ENCODE peak calls at places on chromosomes 1 and 21, in seven cellular contexts. Z is colonic mucosa, L is cardiac muscle cell, R is AG09309, T is fibroblast of pulmonary artery, G is right atrium auricular region, I is skeletal muscle cell. Q is an unnamed sample.

GRCh38 chr1:47449702-47450552 is 12.1 kb downstream of the FOXD2 start:
- DNase-seq in R (no peak), I (no peak), G (no peak), T (no peak), L (peak; percentile 43), Z (peak; percentile 57), Q (no peak)

GRCh38 chr1:9905010-9905409 is 5.1 kb downstream of the CTNNBIP1 start:
- DNase-seq in Z (no peak), I (no peak), L (no peak), T (no peak), G (no peak), R (no peak), Q (no peak)

GRCh38 chr1:194568610-194569009 is 1382.2 kb upstream of the B3GALT2 start:
- DNase-seq in Z (no peak), L (no peak), T (no peak), G (no peak), R (no peak), I (no peak), Q (no peak)

GRCh38 chr1:208044568-208045241 is 133.8 kb upstream of the CD34 start:
- DNase-seq in R (no peak), I (no peak), L (no peak), Z (no peak), T (no peak), G (no peak), Q (no peak)

GRCh38 chr1:11529763-11530730 is 51.1 kb downstream of the DISP3 start:
- DNase-seq in I (no peak), G (no peak), L (no peak), Z (no peak), R (no peak), T (no peak), Q (no peak)

GRCh38 chr1:36653850-36654249 is 171.1 kb upstream of the CSF3R start:
- DNase-seq in L (peak; percentile 82), Z (no peak), R (no peak), I (no peak), G (no peak), T (peak; percentile 77), Q (no peak)

GRCh38 chr1:65284229-65284628 is 25.1 kb upstream of the DNAJC6 start:
- DNase-seq in G (no peak), T (no peak), I (no peak), L (no peak), Z (no peak), R (no peak), Q (no peak)

GRCh38 chr1:115807723-115808122 is 33.2 kb downstream of the NHLH2 start:
- DNase-seq in I (peak; percentile 36), R (peak; percentile 46), L (peak; percentile 87), G (no peak), Z (peak; percentile 83), T (peak; percentile 82), Q (peak; percentile 22)

GRCh38 chr1:192476802-192477298 is 98.7 kb upstream of the RGS1 start:
- DNase-seq in T (peak; percentile 87), G (peak; percentile 84), Z (no peak), L (peak; percentile 86), R (no peak), I (peak; percentile 29), Q (no peak)

GRCh38 chr1:231931846-231932454 is 305.4 kb downstream of the DISC1 start:
- DNase-seq in Z (peak; percentile 46), T (no peak), R (no peak), G (no peak), L (no peak), I (no peak), Q (no peak)

GRCh38 chr1:5403935-5404334 is 588.3 kb downstream of the NPHP4 start:
- DNase-seq in G (no peak), L (no peak), R (no peak), T (no peak), I (no peak), Z (no peak), Q (no peak)

GRCh38 chr1:153697873-153698647 is 19.6 kb downstream of the NPR1 start:
- DNase-seq in I (no peak), G (peak; percentile 91), R (no peak), T (peak; percentile 93), Z (peak; percentile 34), L (peak; percentile 89), Q (no peak)

GRCh38 chr1:210328032-210328745 is 513 bp upstream of the HHAT start:
- DNase-seq in Z (peak; percentile 40), G (no peak), I (no peak), T (no peak), R (no peak), L (peak; percentile 37), Q (no peak)

GRCh38 chr1:40810915-40811314 is 27.3 kb downstream of the KCNQ4 start:
- DNase-seq in G (no peak), Z (no peak), I (no peak), L (no peak), R (no peak), T (no peak), Q (no peak)

GRCh38 chr1:82446251-82446650 is 645.5 kb downstream of the ADGRL2 start:
- DNase-seq in R (no peak), T (no peak), L (peak; percentile 1), I (no peak), Z (no peak), G (no peak), Q (no peak)

GRCh38 chr21:45514311-45515021 is 27.8 kb downstream of the SLC19A1 start:
- DNase-seq in L (no peak), T (no peak), G (no peak), Z (no peak), R (no peak), I (no peak), Q (no peak)

GRCh38 chr1:55781944-55782482 is 566.8 kb upstream of the USP24 start:
- DNase-seq in G (no peak), L (peak; percentile 50), I (peak; percentile 82), Z (peak; percentile 22), R (peak; percentile 79), T (peak; percentile 68), Q (peak; percentile 74)

GRCh38 chr1:219401723-219402431 is 211.0 kb downstream of the ZC3H11B start:
- DNase-seq in I (no peak), G (no peak), Z (no peak), T (no peak), L (no peak), R (no peak), Q (no peak)

GRCh38 chr21:46324390-46325072 is 575 bp downstream of the PCNT start:
- DNase-seq in L (peak; percentile 91), Z (peak; percentile 88), R (peak; percentile 13), T (peak; percentile 81), G (peak; percentile 77), I (no peak), Q (no peak)

GRCh38 chr1:47823016-47823843 is 174.0 kb downstream of the TRABD2B start:
- DNase-seq in R (no peak), T (no peak), L (no peak), G (no peak), I (no peak), Z (no peak), Q (no peak)

GRCh38 chr1:81158592-81158991 is 642.1 kb upstream of the ADGRL2 start:
- DNase-seq in G (no peak), L (peak; percentile 54), I (peak; percentile 28), T (peak; percentile 72), R (no peak), Z (no peak), Q (no peak)

DNA sequence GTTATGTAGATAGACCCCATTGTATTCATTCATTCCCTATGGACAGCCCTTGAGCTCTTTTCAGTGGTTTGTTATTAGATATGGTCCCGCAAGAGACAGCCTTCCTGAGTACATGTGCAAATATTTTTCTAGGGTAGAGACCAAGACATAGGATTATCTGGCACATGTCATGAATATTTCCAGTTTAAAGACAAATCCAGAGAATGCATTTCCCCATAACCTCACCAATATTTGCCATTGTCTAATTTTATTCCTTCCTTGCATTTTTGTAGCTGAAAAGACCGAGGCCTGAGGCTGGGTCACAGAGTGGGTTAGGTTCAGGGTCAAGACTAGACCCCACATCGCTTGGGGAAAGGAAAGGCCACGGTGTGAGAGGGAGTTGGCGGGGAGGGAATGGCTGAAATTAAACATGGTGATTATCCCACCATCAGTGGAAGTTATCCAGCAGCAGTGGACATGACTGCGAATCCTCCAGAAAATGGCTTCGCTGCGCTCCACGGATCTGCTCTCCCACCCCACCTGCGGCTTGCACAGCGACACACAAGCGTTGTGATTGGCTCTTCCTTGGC is 15.9 kb upstream of the STMN1 start:
- DNase-seq in R (no peak), G (no peak), T (no peak), Z (no peak), L (no peak), I (no peak), Q (no peak)
- H3K4me3 ChIP-seq in R (peak overlapping the region; percentile 52), G (peak overlapping the region; percentile 39), T (peak overlapping the region; percentile 51), Z (peak overlapping the region; percentile 60), L (peak overlapping the region; percentile 36), I (peak overlapping the region; percentile 55), Q (peak overlapping the region; percentile 57)

DNA sequence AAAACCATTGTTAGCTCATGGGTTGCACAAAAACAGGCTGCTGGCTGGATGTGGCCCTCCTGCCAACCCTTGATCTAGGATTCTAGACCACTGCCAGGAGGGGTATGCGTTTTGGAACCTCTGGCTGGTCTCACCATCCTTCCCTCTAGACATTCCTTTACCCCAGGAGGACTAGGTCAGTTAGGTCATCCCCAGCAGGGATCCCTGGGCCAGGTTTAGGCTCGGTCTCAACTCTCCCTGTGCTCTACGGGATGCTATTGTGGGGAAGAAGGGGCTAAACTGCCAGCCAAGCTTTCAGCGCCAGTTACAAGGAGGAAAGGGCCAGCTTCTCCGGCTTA is 22.7 kb downstream of the SLC2A1 start:
- DNase-seq in G (no peak), T (no peak), L (no peak), Z (no peak), R (no peak), I (no peak), Q (no peak)
- H3K4me3 ChIP-seq in G (no peak overlapping the region), T (no peak overlapping the region), L (no peak overlapping the region), Z (no peak overlapping the region), R (no peak overlapping the region), I (no peak overlapping the region), Q (peak overlapping the region; percentile 17)

GRCh38 chr1:34794001-34794789 is 1.4 kb downstream of the GJA4 start:
- DNase-seq in I (no peak), Z (no peak), G (no peak), L (no peak), R (no peak), T (no peak), Q (no peak)
- H3K4me3 ChIP-seq in I (no peak overlapping the region), Z (no peak overlapping the region), G (peak overlapping the region; percentile 45), L (no peak overlapping the region), R (no peak overlapping the region), T (no peak overlapping the region), Q (no peak overlapping the region)

DNA sequence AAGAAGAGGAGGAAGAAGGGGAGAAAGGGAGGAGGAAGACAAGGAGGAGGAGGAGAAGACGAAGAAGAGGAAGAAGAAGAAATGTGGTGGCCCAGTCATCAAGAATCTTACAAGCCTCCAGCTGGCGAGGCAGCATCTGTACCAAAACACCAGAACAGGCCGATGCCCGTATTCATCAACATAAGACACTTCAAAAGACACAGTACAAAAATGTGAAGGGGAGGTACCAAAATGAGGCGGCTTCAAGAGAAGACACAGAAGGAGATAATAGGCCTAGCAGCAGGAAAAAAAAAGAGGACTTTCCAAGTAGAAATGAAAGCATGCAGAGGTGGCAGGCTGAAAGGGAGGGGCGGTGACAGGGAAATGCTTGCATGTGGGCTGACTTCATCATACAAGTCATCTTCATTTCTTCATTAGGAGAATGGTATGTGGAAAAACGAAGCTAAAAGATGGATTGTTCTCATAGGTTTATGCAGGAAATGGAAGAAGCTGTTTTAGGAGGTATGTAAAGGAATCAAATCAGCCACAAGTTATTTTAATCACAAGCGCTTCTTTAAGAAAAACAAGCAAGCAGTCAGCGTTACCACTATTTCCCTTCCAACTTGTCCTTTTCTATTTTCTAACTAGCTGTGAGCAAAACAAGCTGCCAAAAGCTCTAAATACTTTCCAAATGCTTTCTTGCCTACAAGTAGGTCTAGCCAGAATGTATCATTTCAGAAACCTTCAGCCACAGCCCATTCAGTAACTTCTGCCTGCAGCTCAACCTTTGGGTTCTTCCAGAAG is 192.3 kb downstream of the SLC45A1 start:
- DNase-seq in I (peak; percentile 30), G (peak; percentile 73), Z (no peak), R (peak; percentile 49), T (peak; percentile 67), L (peak; percentile 77), Q (no peak)
- H3K4me3 ChIP-seq in I (peak overlapping the region; percentile 14), G (no peak overlapping the region), Z (no peak overlapping the region), R (peak overlapping the region; percentile 17), T (peak overlapping the region; percentile 13), L (no peak overlapping the region), Q (no peak overlapping the region)